ENCODE peak calls at places on chromosome 21, in seven cellular contexts. L is stimulated activated CD4-positive, alpha-beta T cell treated with anti-CD3 and anti-CD28 coated beads, Interleukin-2, amount 100 ng/mL, for 48 hours; N is AG09319; W is ascending aorta; F is spleen; G is anterior cingulate cortex; E is EL. O is an unnamed sample.

GRCh38 chr21:44258056-44258725 is 3.5 kb downstream of the DNMT3L start:
- DNase-seq in G (no peak), E (no peak), F (peak; percentile 59), W (no peak), N (no peak), L (no peak), O (no peak)

GRCh38 chr21:17610862-17611261 is 1.8 kb downstream of the BTG3 start:
- DNase-seq in E (peak; percentile 7), G (no peak), N (no peak), L (peak; percentile 7), W (no peak), F (no peak), O (no peak)

GRCh38 chr21:38985423-38986378 is 180.0 kb downstream of the ETS2 start:
- DNase-seq in E (peak; percentile 89), L (peak; percentile 48), W (peak; percentile 88), F (no peak), N (peak; percentile 98), G (no peak), O (peak; percentile 90)

GRCh38 chr21:23534833-23535232 is 2072.4 kb downstream of the MRPL39 start:
- DNase-seq in W (no peak), L (no peak), G (no peak), N (no peak), E (no peak), F (no peak), O (no peak)

GRCh38 chr21:42834730-42835191 is 44.6 kb downstream of the WDR4 start:
- DNase-seq in W (peak; percentile 55), F (peak; percentile 72), N (no peak), L (no peak), E (no peak), G (no peak), O (no peak)

GRCh38 chr21:45573452-45574035 is 31.3 kb upstream of the SLC19A1 start:
- DNase-seq in E (no peak), F (no peak), N (no peak), W (no peak), L (no peak), G (no peak), O (no peak)

GRCh38 chr21:33971492-33972013 is 55.9 kb upstream of the ATP5PO start:
- DNase-seq in G (no peak), L (no peak), E (peak; percentile 85), F (no peak), N (no peak), W (peak; percentile 28), O (no peak)

GRCh38 chr21:41820384-41821080 is 53.7 kb upstream of the RIPK4 start:
- DNase-seq in G (no peak), E (no peak), F (no peak), W (no peak), N (no peak), L (no peak), O (no peak)

GRCh38 chr21:34945288-34945687 is 103.8 kb downstream of the RUNX1 start:
- DNase-seq in F (no peak), W (no peak), G (no peak), L (no peak), N (no peak), E (no peak), O (no peak)

O was measured in AG04450.